ENCODE peak calls at places on chromosomes 16 and 17, in seven cellular contexts. I is AG10803, C is mucosa of descending colon, R is NCI-H460, O is Calu3, G is kidney tubule cell, T is PC-3. U is an unnamed sample.

GRCh38 chr17:16987830-16988601 is 16.1 kb upstream of the TNFRSF13B start:
- DNase-seq in G (peak), O (no peak), T (peak), R (peak), C (peak), I (peak), U (peak)

GRCh38 chr16:71428883-71429282 is 13.0 kb downstream of the TLE7 start:
- DNase-seq in T (no peak), R (peak), I (no peak), G (no peak), C (no peak), O (no peak), U (no peak)

GRCh38 chr17:69722518-69722917 is 308.0 kb downstream of the MAP2K6 start:
- DNase-seq in I (peak), G (no peak), C (no peak), R (no peak), T (peak), O (no peak), U (no peak)

GRCh38 chr16:81889896-81890634 is 111.0 kb downstream of the PLCG2 start:
- DNase-seq in T (peak), I (peak), C (peak), G (peak), R (peak), O (peak), U (peak)

GRCh38 chr16:75837264-75837663 is 111.0 kb upstream of the CPHXL start:
- DNase-seq in C (no peak), T (no peak), O (no peak), I (no peak), G (no peak), R (no peak), U (no peak)

GRCh38 chr17:794876-795275 is 12.7 kb downstream of the MRM3 start:
- DNase-seq in G (peak), I (peak), O (peak), T (peak), R (peak), C (peak), U (peak)

GRCh38 chr17:2213291-2213960 is 90.2 kb downstream of the SMG6 start:
- DNase-seq in G (no peak), I (peak), R (no peak), T (no peak), O (no peak), C (no peak), U (no peak)

GRCh38 chr17:74859439-74860228 is at the start of gene GRIN2C:
- DNase-seq in R (no peak), G (no peak), I (no peak), T (no peak), O (no peak), C (no peak), U (no peak)

GRCh38 chr16:9681556-9681955 is 500.7 kb downstream of the GRIN2A start:
- DNase-seq in G (no peak), I (no peak), T (no peak), R (no peak), C (no peak), O (no peak), U (no peak)

GRCh38 chr16:71214771-71215381 is 15.6 kb downstream of the HYDIN start:
- DNase-seq in G (peak), R (no peak), O (no peak), C (no peak), T (peak), I (no peak), U (no peak)

GRCh38 chr16:87895641-87896141 is 26.4 kb upstream of the SLC7A5 start:
- DNase-seq in T (no peak), R (no peak), I (peak), G (no peak), C (peak), O (no peak), U (peak)